ENCODE peak calls at places on chromosomes 11 and 22, in eight cellular contexts. X, T, G, K, R, E, J and L are unnamed samples.
A peak's percentile ranks its signal among the peaks of the same experiment; 100 is the strongest.

GRCh38 chr22:28548411-28548810 is 131.2 kb downstream of the TTC28 start:
- DNase-seq in X (no peak), T (no peak), G (no peak), K (no peak), R (no peak), E (no peak), J (no peak), L (no peak)

GRCh38 chr22:30891443-30891755 is 77.2 kb downstream of the MORC2 start:
- DNase-seq in X (no peak), T (no peak), G (no peak), K (peak; percentile 5), R (no peak), E (no peak), J (no peak), L (no peak)

GRCh38 chr11:74766905-74767304 is 18.3 kb downstream of the RNF169 start:
- DNase-seq in X (no peak), T (no peak), G (no peak), K (no peak), R (no peak), E (no peak), J (no peak), L (no peak)

GRCh38 chr11:44005076-44005800 is 42.5 kb upstream of the ACCSL start:
- DNase-seq in X (no peak), T (no peak), G (no peak), K (no peak), R (no peak), E (peak; percentile 29), J (no peak), L (no peak)

GRCh38 chr11:2885017-2885675 is 429 bp downstream of the CDKN1C start:
- DNase-seq in X (peak; percentile 75), T (peak; percentile 65), G (no peak), K (peak; percentile 71), R (no peak), E (peak; percentile 44), J (peak; percentile 66), L (peak; percentile 22)

GRCh38 chr11:73359341-73359740 is 16.9 kb upstream of the RELT start:
- DNase-seq in X (no peak), T (peak; percentile 51), G (no peak), K (no peak), R (peak; percentile 34), E (no peak), J (peak; percentile 62), L (no peak)

GRCh38 chr11:47062736-47063135 is 113.9 kb downstream of the ARFGAP2 start:
- DNase-seq in X (no peak), T (no peak), G (no peak), K (no peak), R (no peak), E (no peak), J (no peak), L (no peak)

GRCh38 chr22:48118654-48119053 is 1356.2 kb downstream of the TBC1D22A start:
- DNase-seq in X (no peak), T (no peak), G (no peak), K (no peak), R (no peak), E (no peak), J (no peak), L (no peak)

GRCh38 chr11:3341298-3341697 is 37.6 kb downstream of the ZNF195 start:
- DNase-seq in X (peak; percentile 67), T (peak; percentile 15), G (no peak), K (peak; percentile 72), R (peak; percentile 27), E (peak; percentile 36), J (peak; percentile 24), L (no peak)

GRCh38 chr11:10438451-10438850 is 16.6 kb upstream of the AMPD3 start:
- DNase-seq in X (no peak), T (no peak), G (no peak), K (no peak), R (no peak), E (no peak), J (no peak), L (no peak)

GRCh38 chr11:47466201-47466600 is 17.3 kb upstream of the RAPSN start:
- DNase-seq in X (no peak), T (peak; percentile 81), G (no peak), K (no peak), R (no peak), E (no peak), J (no peak), L (no peak)

GRCh38 chr22:30890689-30891442 is 77.7 kb downstream of the MORC2 start:
- DNase-seq in X (no peak), T (peak; percentile 34), G (no peak), K (peak; percentile 41), R (peak; percentile 22), E (peak; percentile 36), J (peak; percentile 26), L (no peak)

GRCh38 chr11:68074584-68075352 is 35.9 kb downstream of the TCIRG1 start:
- DNase-seq in X (no peak), T (no peak), G (no peak), K (no peak), R (no peak), E (no peak), J (no peak), L (no peak)

GRCh38 chr11:108206969-108207682 is 15.3 kb downstream of the NPAT start:
- DNase-seq in X (no peak), T (no peak), G (no peak), K (no peak), R (no peak), E (no peak), J (no peak), L (no peak)

GRCh38 chr11:134685981-134686380 is 273.9 kb upstream of the B3GAT1 start:
- DNase-seq in X (no peak), T (no peak), G (no peak), K (no peak), R (no peak), E (no peak), J (no peak), L (no peak)

GRCh38 chr11:134063991-134064747 is 4.7 kb upstream of the JAM3 start:
- DNase-seq in X (no peak), T (no peak), G (no peak), K (no peak), R (no peak), E (no peak), J (no peak), L (no peak)

GRCh38 chr22:25208743-25209505 is 9.3 kb downstream of the CRYBB3 start:
- DNase-seq in X (no peak), T (no peak), G (no peak), K (no peak), R (no peak), E (no peak), J (no peak), L (no peak)

GRCh38 chr11:48047616-48048015 is 67.3 kb downstream of the PTPRJ start:
- DNase-seq in X (no peak), T (no peak), G (no peak), K (no peak), R (peak; percentile 41), E (no peak), J (no peak), L (no peak)

GRCh38 chr11:36308577-36308976 is 12.5 kb downstream of the PRR5L start:
- DNase-seq in X (no peak), T (no peak), G (no peak), K (no peak), R (peak; percentile 62), E (no peak), J (no peak), L (no peak)

DNA sequence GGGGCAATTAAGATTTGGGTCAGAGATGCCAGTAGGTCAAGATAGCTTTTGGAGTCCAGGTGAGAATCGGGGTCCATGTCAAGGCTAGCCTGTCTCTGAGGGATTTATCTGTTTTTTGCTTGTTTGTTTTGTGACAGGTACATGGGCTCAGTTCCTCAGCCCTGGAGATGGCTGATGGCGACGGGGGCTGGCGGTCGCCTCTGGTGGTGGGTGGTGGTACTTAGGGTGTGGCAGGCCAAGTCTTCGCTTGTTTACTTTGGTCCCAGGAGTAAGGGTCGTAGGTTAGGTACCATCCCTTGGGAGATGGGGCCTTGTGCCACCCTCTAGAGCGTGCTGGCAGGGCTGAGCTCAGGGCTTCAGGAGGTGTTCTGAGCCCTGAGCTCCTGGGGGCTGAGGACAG is 4.7 kb downstream of the SLC25A45 start:
- DNase-seq in X (no peak), T (no peak), G (no peak), K (no peak), R (no peak), E (no peak), J (no peak), L (no peak)
- TF ChIP-seq CTCF in X (no peak), T (no peak), G (no peak), K (no peak), R (no peak), E (no peak), J (no peak), L (no peak)

GRCh38 chr11:116786966-116787365 is 857 bp downstream of the ZPR1 start:
- DNase-seq in X (no peak), T (no peak), G (no peak), K (no peak), R (no peak), E (no peak), J (no peak), L (no peak)
- TF ChIP-seq CTCF in X (no peak), T (no peak), G (no peak), K (no peak), R (no peak), E (no peak), J (no peak), L (no peak)

GRCh38 chr22:44351685-44352377 is 39.1 kb upstream of the SHISAL1 start:
- DNase-seq in X (no peak), T (peak; percentile 93), G (peak; percentile 71), K (peak; percentile 54), R (peak; percentile 92), E (no peak), J (peak; percentile 80), L (peak; percentile 79)

GRCh38 chr22:44355688-44356070 is 42.9 kb upstream of the SHISAL1 start:
- DNase-seq in X (peak; percentile 32), T (no peak), G (no peak), K (no peak), R (no peak), E (no peak), J (peak; percentile 18), L (no peak)

GRCh38 chr22:44352378-44353062 is 39.8 kb upstream of the SHISAL1 start:
- DNase-seq in X (peak; percentile 28), T (no peak), G (no peak), K (no peak), R (no peak), E (no peak), J (no peak), L (no peak)

GRCh38 chr22:44353063-44353440 is 40.3 kb upstream of the SHISAL1 start:
- DNase-seq in X (peak; percentile 24), T (no peak), G (no peak), K (no peak), R (no peak), E (no peak), J (no peak), L (no peak)

GRCh38 chr22:44354288-44354687 is 41.5 kb upstream of the SHISAL1 start:
- DNase-seq in X (peak; percentile 9), T (no peak), G (no peak), K (no peak), R (no peak), E (no peak), J (peak; percentile 14), L (no peak)
- TF ChIP-seq CTCF in X (no peak), T (no peak), G (no peak), K (no peak), R (no peak), E (no peak), J (no peak), L (no peak)

DNA sequence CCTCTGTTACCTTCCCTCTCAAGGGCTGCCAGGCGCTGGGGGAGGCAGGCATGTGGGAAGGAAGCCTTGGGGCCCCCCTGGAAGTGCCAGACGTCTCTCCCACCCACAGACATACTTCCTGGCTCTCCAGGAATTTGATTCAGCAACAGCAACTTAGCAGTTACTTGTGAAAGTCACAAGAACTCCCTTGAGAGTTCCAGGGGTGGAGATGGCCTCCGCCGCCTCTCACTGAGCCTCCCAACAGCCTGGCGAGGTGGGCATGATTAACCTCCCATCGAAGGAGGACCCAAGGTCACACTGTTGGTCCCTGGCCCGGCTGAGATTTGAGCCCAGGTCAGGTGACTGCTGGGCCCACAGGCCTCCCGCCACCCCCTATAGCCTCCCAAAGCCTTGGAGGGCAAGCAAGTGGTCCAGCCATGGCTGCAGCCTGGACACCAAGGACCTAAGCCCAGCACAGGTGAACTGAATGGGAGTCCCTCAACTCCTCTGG is 14.0 kb upstream of the TSKU start:
- DNase-seq in X (no peak), T (no peak), G (no peak), K (no peak), R (no peak), E (no peak), J (no peak), L (no peak)
- TF ChIP-seq CTCF in X (no peak), T (no peak), G (no peak), K (no peak), R (no peak), E (no peak), J (no peak), L (no peak)